ENCODE peak calls at places on chromosome 15, in five cellular contexts. K is hippocampal formation, Y is Daoy, J is iPS-NIHi11, P is bronchial epithelial cell. R is an unnamed sample.

GRCh38 chr15:84987949-84988624 is 6.4 kb downstream of the PDE8A start:
- DNase-seq in K (no peak), Y (no peak), J (no peak), P (no peak), R (no peak)

GRCh38 chr15:44593042-44593736 is 56.2 kb downstream of the EIF3J start:
- DNase-seq in K (no peak), Y (no peak), J (no peak), P (peak; percentile 19), R (no peak)

GRCh38 chr15:90959028-90959595 is 4.4 kb downstream of the RCCD1 start:
- DNase-seq in K (no peak), Y (no peak), J (no peak), P (no peak), R (no peak)

GRCh38 chr15:40006003-40006402 is 33.0 kb downstream of the SRP14 start:
- DNase-seq in K (no peak), Y (no peak), J (no peak), P (no peak), R (no peak)

GRCh38 chr15:73926191-73927002 is at the start of gene LOXL1:
- DNase-seq in K (no peak), Y (peak; percentile 90), J (peak; percentile 88), P (peak; percentile 53), R (peak; percentile 76)

GRCh38 chr15:92968926-92969664 is 69.0 kb downstream of the CHD2 start:
- DNase-seq in K (no peak), Y (no peak), J (no peak), P (no peak), R (no peak)

GRCh38 chr15:89776274-89777072 is at the start of gene MESP2:
- DNase-seq in K (no peak), Y (peak; percentile 76), J (peak; percentile 93), P (peak; percentile 49), R (no peak)

GRCh38 chr15:42986693-42987342 is 66.2 kb upstream of the TTBK2 start:
- DNase-seq in K (no peak), Y (no peak), J (no peak), P (no peak), R (no peak)

GRCh38 chr15:63967616-63968015 is 78.7 kb downstream of the DAPK2 start:
- DNase-seq in K (no peak), Y (no peak), J (no peak), P (no peak), R (no peak)

GRCh38 chr15:101269479-101270223 is 7.6 kb downstream of the SELENOS start:
- DNase-seq in K (no peak), Y (no peak), J (peak; percentile 46), P (no peak), R (peak; percentile 30)

GRCh38 chr15:26790118-26790517 is 17.3 kb upstream of the GABRB3 start:
- DNase-seq in K (no peak), Y (no peak), J (no peak), P (no peak), R (peak; percentile 15)

GRCh38 chr15:41169784-41170183 is 53.7 kb upstream of the INO80 start:
- DNase-seq in K (no peak), Y (no peak), J (no peak), P (no peak), R (no peak)

GRCh38 chr15:78263351-78263781 is 996 bp upstream of the DNAJA4 start:
- DNase-seq in K (no peak), Y (no peak), J (no peak), P (no peak), R (no peak)

GRCh38 chr15:85540085-85540797 is 159.8 kb downstream of the AKAP13 start:
- DNase-seq in K (no peak), Y (no peak), J (no peak), P (no peak), R (no peak)

GRCh38 chr15:22933641-22934061 is 46.5 kb downstream of the CYFIP1 start:
- DNase-seq in K (no peak), Y (no peak), J (no peak), P (peak; percentile 73), R (no peak)

GRCh38 chr15:91589360-91589759 is 264.1 kb upstream of the SLCO3A1 start:
- DNase-seq in K (no peak), Y (no peak), J (no peak), P (no peak), R (no peak)

GRCh38 chr15:71716990-71717389 is 93.4 kb upstream of the NR2E3 start:
- DNase-seq in K (no peak), Y (no peak), J (no peak), P (peak; percentile 54), R (no peak)

GRCh38 chr15:27235161-27235560 is 264.2 kb downstream of the GABRG3 start:
- DNase-seq in K (no peak), Y (no peak), J (no peak), P (no peak), R (no peak)

GRCh38 chr15:88506628-88507027 is 39.1 kb downstream of the MRPS11 start:
- DNase-seq in K (no peak), Y (no peak), J (no peak), P (no peak), R (no peak)

GRCh38 chr15:27358751-27359434 is 387.9 kb downstream of the GABRG3 start:
- DNase-seq in K (no peak), Y (no peak), J (peak; percentile 74), P (no peak), R (no peak)

GRCh38 chr15:39801641-39802309 is 19.1 kb upstream of the FSIP1 start:
- DNase-seq in K (no peak), Y (peak; percentile 11), J (peak; percentile 55), P (peak; percentile 25), R (no peak)

GRCh38 chr15:67039349-67040075 is 25.9 kb upstream of the SMAD3 start:
- DNase-seq in K (no peak), Y (no peak), J (peak; percentile 67), P (peak; percentile 95), R (no peak)

GRCh38 chr15:43134157-43134637 is 811 bp downstream of the TMEM62 start:
- DNase-seq in K (no peak), Y (no peak), J (peak; percentile 14), P (peak; percentile 17), R (no peak)

GRCh38 chr15:59741274-59741906 is 52.3 kb upstream of the BNIP2 start:
- DNase-seq in K (no peak), Y (peak; percentile 52), J (peak; percentile 67), P (peak; percentile 55), R (peak; percentile 20)

GRCh38 chr15:82021992-82022391 is 23.8 kb downstream of the MEX3B start:
- DNase-seq in K (no peak), Y (no peak), J (no peak), P (peak; percentile 80), R (no peak)

GRCh38 chr15:62444104-62445027 is 279.3 kb upstream of the C2CD4B start:
- DNase-seq in K (no peak), Y (peak; percentile 96), J (no peak), P (peak; percentile 93), R (peak; percentile 70)

GRCh38 chr15:63918317-63918672 is 84.5 kb upstream of the HERC1 start:
- DNase-seq in K (no peak), Y (no peak), J (no peak), P (peak; percentile 48), R (no peak)

GRCh38 chr15:81749667-81750360 is 296.0 kb downstream of the MEX3B start:
- DNase-seq in K (no peak), Y (no peak), J (no peak), P (no peak), R (no peak)

GRCh38 chr15:70493787-70494514 is 269.4 kb downstream of the UACA start:
- DNase-seq in K (no peak), Y (peak; percentile 78), J (no peak), P (peak; percentile 40), R (peak; percentile 29)

GRCh38 chr15:64093627-64094417 is at the start of gene CIAO2A:
- DNase-seq in K (peak; percentile 98), Y (peak; percentile 98), J (peak; percentile 91), P (peak; percentile 99), R (peak; percentile 99)

GRCh38 chr15:78739996-78740903 is 71.0 kb downstream of the ADAMTS7 start:
- DNase-seq in K (no peak), Y (peak; percentile 77), J (peak; percentile 50), P (peak; percentile 40), R (peak; percentile 74)

GRCh38 chr15:82158811-82159210 is 103.7 kb downstream of the EFL1 start:
- DNase-seq in K (no peak), Y (peak; percentile 20), J (no peak), P (no peak), R (peak; percentile 45)

GRCh38 chr15:100285641-100286295 is 56.0 kb downstream of the ADAMTS17 start:
- DNase-seq in K (no peak), Y (no peak), J (no peak), P (no peak), R (no peak)

GRCh38 chr15:63025460-63025859 is 17.1 kb upstream of the TPM1 start:
- DNase-seq in K (no peak), Y (no peak), J (no peak), P (no peak), R (no peak)

GRCh38 chr15:68352401-68353062 is 75.0 kb downstream of the FEM1B start:
- DNase-seq in K (no peak), Y (peak; percentile 96), J (no peak), P (peak; percentile 82), R (peak; percentile 98)

GRCh38 chr15:85691350-85692240 is 103.1 kb downstream of the KLHL25 start:
- DNase-seq in K (no peak), Y (no peak), J (no peak), P (no peak), R (no peak)

GRCh38 chr15:48891229-48891765 is 13.4 kb downstream of the EID1 start:
- DNase-seq in K (no peak), Y (no peak), J (no peak), P (no peak), R (peak; percentile 22)

GRCh38 chr15:91694131-91694828 is 159.2 kb upstream of the SLCO3A1 start:
- DNase-seq in K (peak; percentile 40), Y (peak; percentile 44), J (no peak), P (no peak), R (peak; percentile 10)

R was measured in H4.